ENCODE peak calls at places on chromosomes 16 and 17, in ten cellular contexts. N, Z, W, T, H, E, A, G, Y and L are unnamed samples.

GRCh38 chr17:79785900-79786810 is 8.2 kb downstream of the CBX2 start:
- DNase-seq in N (no peak), W (no peak), Z (no peak), H (no peak), Y (no peak), T (no peak), E (no peak), G (no peak), A (no peak), L (no peak)

GRCh38 chr17:60168654-60169053 is 18.9 kb downstream of the CA4 start:
- DNase-seq in G (no peak), Z (no peak), Y (no peak), A (no peak), T (no peak), H (no peak), N (no peak), E (no peak), W (no peak), L (no peak)

GRCh38 chr17:33674685-33675084 is 381.6 kb upstream of the ASIC2 start:
- DNase-seq in Z (peak), G (peak), W (peak), N (peak), T (peak), H (no peak), Y (peak), E (peak), A (peak), L (peak)

GRCh38 chr17:36616391-36617029 is 15.1 kb downstream of the MRM1 start:
- DNase-seq in T (no peak), Y (no peak), W (no peak), H (no peak), Z (no peak), A (no peak), G (no peak), N (no peak), E (no peak), L (no peak)

GRCh38 chr17:60160829-60161501 is 11.2 kb downstream of the CA4 start:
- DNase-seq in W (no peak), N (no peak), Y (no peak), A (no peak), E (no peak), H (no peak), G (no peak), Z (no peak), T (no peak), L (no peak)

GRCh38 chr16:66927918-66928649 is 2.7 kb upstream of the RRAD start:
- DNase-seq in A (no peak), E (no peak), N (peak), W (peak), Y (no peak), H (no peak), G (no peak), Z (no peak), T (peak), L (no peak)

GRCh38 chr17:78532311-78532710 is 44.9 kb downstream of the DNAH17 start:
- DNase-seq in Z (no peak), N (no peak), Y (no peak), E (no peak), A (no peak), H (no peak), T (no peak), G (no peak), W (no peak), L (no peak)

GRCh38 chr16:9258423-9259051 is 167.1 kb downstream of the HAPSTR1 start:
- DNase-seq in G (peak), E (peak), Z (no peak), A (no peak), Y (no peak), W (peak), T (peak), H (no peak), N (no peak), L (no peak)

GRCh38 chr17:2211661-2212327 is 91.8 kb downstream of the SMG6 start:
- DNase-seq in Z (no peak), W (no peak), N (no peak), H (peak), E (no peak), Y (no peak), G (no peak), A (no peak), T (no peak), L (no peak)

GRCh38 chr17:31722251-31723056 is 136.6 kb downstream of the COPRS start:
- DNase-seq in N (peak), G (no peak), H (peak), A (no peak), E (no peak), T (peak), W (no peak), Z (no peak), Y (no peak), L (no peak)

GRCh38 chr17:78957076-78957475 is 22.6 kb downstream of the LGALS3BP start:
- DNase-seq in Y (no peak), Z (no peak), W (peak), A (peak), N (peak), E (no peak), T (peak), H (no peak), G (no peak), L (no peak)

GRCh38 chr17:16286947-16287562 is 66.2 kb downstream of the CENPV start:
- DNase-seq in T (peak), H (peak), W (peak), Z (no peak), E (no peak), Y (no peak), A (no peak), G (no peak), N (no peak), L (no peak)
- TF ChIP-seq CTCF in T (peak), H (no peak), W (peak), Z (peak), E (no peak), Y (no peak), A (peak), G (no peak), N (no peak), L (no peak)

GRCh38 chr16:6615661-6616060 is 717.0 kb upstream of the RBFOX1 start:
- DNase-seq in Y (no peak), Z (no peak), T (no peak), E (no peak), A (no peak), H (no peak), N (no peak), W (no peak), G (no peak), L (no peak)

GRCh38 chr16:6616746-6617145 is 715.9 kb upstream of the RBFOX1 start:
- DNase-seq in H (no peak), E (no peak), W (no peak), Z (no peak), T (no peak), N (no peak), Y (no peak), G (no peak), A (no peak), L (no peak)

GRCh38 chr16:6611535-6611934 is 721.1 kb upstream of the RBFOX1 start:
- DNase-seq in H (no peak), T (no peak), E (no peak), G (no peak), N (no peak), A (no peak), Y (no peak), W (no peak), Z (no peak), L (no peak)
- TF ChIP-seq CTCF in H (no peak), T (no peak), E (no peak), G (no peak), N (no peak), A (no peak), Y (no peak), W (no peak), Z (no peak), L (no peak)

GRCh38 chr16:88798772-88799455 is 4.7 kb upstream of the CDT1 start:
- DNase-seq in H (no peak), A (no peak), Y (no peak), E (no peak), N (no peak), G (no peak), W (no peak), T (no peak), Z (no peak), L (no peak)

GRCh38 chr16:88799569-88800276 is 3.9 kb upstream of the CDT1 start:
- DNase-seq in N (no peak), W (no peak), E (no peak), H (no peak), T (no peak), Y (no peak), G (no peak), A (no peak), Z (no peak), L (no peak)

GRCh38 chr16:88796278-88796677 is 7.3 kb upstream of the CDT1 start:
- DNase-seq in Y (no peak), W (no peak), E (no peak), T (no peak), A (no peak), N (no peak), Z (no peak), G (no peak), H (no peak), L (no peak)

GRCh38 chr16:88800277-88800592 is 3.4 kb upstream of the CDT1 start:
- DNase-seq in Z (no peak), G (no peak), E (no peak), T (no peak), A (no peak), H (no peak), Y (no peak), W (no peak), N (no peak), L (no peak)

DNA sequence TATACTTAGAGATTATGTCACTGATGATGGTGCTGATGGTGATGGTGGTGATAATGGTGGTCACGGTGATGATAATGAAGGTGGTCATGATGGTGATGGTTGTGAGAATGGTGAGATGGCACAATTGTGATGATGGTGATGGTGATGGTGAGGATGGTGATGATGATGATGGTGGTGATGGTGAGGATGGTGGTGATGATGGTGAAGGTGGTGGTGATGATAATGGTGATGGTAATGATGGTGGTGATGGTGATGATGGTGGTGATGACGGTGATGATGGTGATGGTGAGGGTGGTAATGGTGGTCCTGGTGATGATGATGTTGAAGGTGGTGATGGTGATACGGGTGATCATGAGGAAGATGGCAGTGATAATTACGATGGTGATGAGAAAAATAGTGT is 5.5 kb upstream of the CDT1 start:
- DNase-seq in H (no peak), N (no peak), E (no peak), Y (no peak), G (no peak), T (no peak), W (no peak), A (no peak), Z (no peak), L (no peak)
- TF ChIP-seq CTCF in H (no peak), N (no peak), E (no peak), Y (no peak), G (no peak), T (no peak), W (no peak), A (no peak), Z (no peak), L (no peak)

GRCh38 chr16:72818286-72818845 is 229.6 kb downstream of the ZFHX3 start:
- DNase-seq in N (no peak), W (no peak), T (no peak), E (no peak), G (no peak), H (no peak), A (peak), Z (no peak), Y (no peak), L (no peak)
- TF ChIP-seq CTCF in N (peak), W (peak), T (no peak), E (peak), G (no peak), H (peak), A (peak), Z (no peak), Y (no peak), L (no peak)

GRCh38 chr16:25563700-25564099 is 128.1 kb upstream of the HS3ST4 start:
- DNase-seq in Y (no peak), G (no peak), W (no peak), N (no peak), H (no peak), T (no peak), E (no peak), Z (no peak), A (no peak), L (no peak)

GRCh38 chr16:25570131-25570530 is 121.6 kb upstream of the HS3ST4 start:
- DNase-seq in W (no peak), G (no peak), T (no peak), Z (no peak), N (no peak), H (no peak), A (no peak), E (no peak), Y (no peak), L (no peak)

GRCh38 chr16:25568991-25569390 is 122.8 kb upstream of the HS3ST4 start:
- DNase-seq in A (no peak), E (no peak), T (no peak), H (no peak), Y (no peak), Z (no peak), W (no peak), G (no peak), N (no peak), L (no peak)
- TF ChIP-seq CTCF in A (no peak), E (no peak), T (no peak), H (no peak), Y (no peak), Z (no peak), W (no peak), G (no peak), N (no peak), L (no peak)

GRCh38 chr16:83996481-83997252 is 28.6 kb downstream of the NECAB2 start:
- DNase-seq in T (no peak), H (no peak), Y (no peak), W (no peak), N (no peak), E (no peak), A (no peak), Z (no peak), G (no peak), L (no peak)
- TF ChIP-seq CTCF in T (no peak), H (no peak), Y (no peak), W (no peak), N (no peak), E (no peak), A (no peak), Z (no peak), G (no peak), L (no peak)

DNA sequence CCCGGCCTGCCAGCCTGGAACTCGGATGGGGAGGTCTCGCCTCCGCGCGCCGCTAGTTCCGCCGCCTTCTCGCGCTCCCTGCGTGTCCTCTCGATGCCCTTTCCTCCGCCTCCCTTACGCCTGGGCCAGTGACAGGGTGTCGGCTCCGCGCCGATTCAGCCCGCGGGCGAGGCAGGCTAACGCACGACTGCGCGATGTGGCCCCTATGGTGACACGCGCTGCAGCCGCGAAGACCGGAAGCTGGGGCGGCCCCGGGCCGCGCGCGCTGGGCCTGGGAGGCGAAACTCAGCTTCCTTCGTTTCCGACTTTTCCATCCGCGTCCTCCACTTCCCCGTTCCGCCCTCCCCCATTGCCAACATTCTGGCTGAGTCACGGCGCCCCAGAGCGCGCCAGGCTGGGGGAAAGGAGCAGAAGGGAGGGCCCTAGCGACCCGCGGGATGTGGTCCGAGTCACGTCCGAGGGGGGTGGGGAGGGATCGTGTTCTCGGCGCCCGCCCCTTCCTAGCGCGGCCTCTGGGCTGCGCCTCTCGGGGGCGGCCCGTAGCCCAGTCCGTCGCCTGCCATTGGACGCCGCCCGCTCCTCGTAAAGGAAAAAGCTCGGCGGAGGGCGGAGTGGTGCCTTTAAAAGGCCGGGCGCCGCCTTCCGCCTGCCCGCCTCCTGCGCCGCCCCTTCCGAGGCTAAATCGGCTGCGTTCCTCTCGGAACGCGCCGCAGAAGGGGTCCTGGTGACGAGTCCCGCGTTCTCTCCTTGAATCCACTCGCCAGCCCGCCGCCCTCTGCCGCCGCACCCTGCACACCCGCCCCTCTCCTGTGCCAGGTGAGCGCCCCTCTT is at the start of gene ALDOA:
- DNase-seq in T (peak), Y (peak), G (peak), E (peak), W (peak), A (peak), Z (peak), H (peak), N (peak), L (peak)
- TF ChIP-seq CTCF in T (no peak), Y (peak), G (no peak), E (no peak), W (no peak), A (no peak), Z (no peak), H (no peak), N (no peak), L (no peak)

GRCh38 chr16:27476240-27476639 is 73.5 kb downstream of the GTF3C1 start:
- DNase-seq in Z (no peak), Y (no peak), G (no peak), E (no peak), H (no peak), W (no peak), N (no peak), T (no peak), A (no peak), L (no peak)
- TF ChIP-seq CTCF in Z (peak), Y (no peak), G (no peak), E (no peak), H (no peak), W (no peak), N (no peak), T (no peak), A (no peak), L (no peak)

GRCh38 chr17:28335959-28336871 is 654 bp downstream of the TNFAIP1 start:
- DNase-seq in H (peak), E (peak), T (peak), A (peak), Z (peak), Y (peak), W (peak), G (peak), N (peak), L (peak)

GRCh38 chr17:28333083-28333746 is 2.1 kb downstream of the IFT20 start:
- DNase-seq in Y (no peak), A (no peak), Z (no peak), E (no peak), W (no peak), N (no peak), T (peak), G (no peak), H (no peak), L (no peak)

GRCh38 chr17:28334176-28334575 is 1.1 kb downstream of the IFT20 start:
- DNase-seq in H (no peak), Z (no peak), W (peak), A (no peak), G (no peak), T (peak), Y (no peak), E (no peak), N (peak), L (no peak)

GRCh38 chr17:28334666-28335200 is 539 bp downstream of the IFT20 start:
- DNase-seq in N (no peak), A (no peak), W (peak), T (no peak), H (no peak), Z (no peak), G (no peak), E (no peak), Y (no peak), L (no peak)

DNA sequence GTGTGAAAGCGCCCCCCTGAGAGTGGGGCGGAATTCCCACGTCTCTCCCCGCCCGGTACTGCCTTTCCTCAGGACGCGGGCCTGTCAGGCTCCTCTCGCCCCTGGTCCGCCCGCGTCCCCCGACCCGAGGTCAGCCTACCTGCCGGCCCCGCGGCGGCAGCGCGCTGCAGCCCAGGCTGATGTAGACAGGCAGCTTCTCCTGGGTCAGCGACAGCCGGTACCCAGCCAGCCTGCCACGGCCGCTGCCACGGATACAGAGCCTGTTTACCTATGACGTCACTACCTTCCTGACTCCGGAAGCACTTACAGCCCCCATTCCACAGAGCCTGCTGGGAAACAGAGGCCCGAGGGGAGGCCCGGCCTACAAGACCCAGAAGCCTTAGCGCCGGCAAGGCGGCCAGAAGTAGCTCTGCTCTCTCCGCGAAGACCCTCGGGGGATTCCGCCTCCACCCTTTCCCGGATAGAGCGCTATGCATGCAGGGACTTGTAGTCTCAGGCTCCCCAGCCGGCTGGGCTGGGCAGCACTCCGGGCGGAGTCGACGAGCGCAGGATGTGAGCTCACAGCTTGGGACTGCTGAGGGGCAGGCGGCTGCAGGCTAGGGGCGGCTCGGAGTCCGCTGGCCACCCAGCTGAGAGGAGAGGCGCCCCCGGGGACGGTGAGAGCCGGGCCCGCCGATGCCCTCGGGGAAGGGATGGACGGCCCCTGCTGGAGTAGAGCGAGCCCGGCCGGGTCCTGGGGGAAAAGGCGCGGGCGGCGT is at the start of the genes IFT20 and TNFAIP1:
- DNase-seq in Y (peak), G (peak), E (peak), Z (peak), T (peak), W (peak), N (peak), A (peak), H (peak), L (peak)
- TF ChIP-seq CTCF in Y (no peak), G (no peak), E (no peak), Z (no peak), T (no peak), W (no peak), N (no peak), A (no peak), H (no peak), L (no peak)

DNA sequence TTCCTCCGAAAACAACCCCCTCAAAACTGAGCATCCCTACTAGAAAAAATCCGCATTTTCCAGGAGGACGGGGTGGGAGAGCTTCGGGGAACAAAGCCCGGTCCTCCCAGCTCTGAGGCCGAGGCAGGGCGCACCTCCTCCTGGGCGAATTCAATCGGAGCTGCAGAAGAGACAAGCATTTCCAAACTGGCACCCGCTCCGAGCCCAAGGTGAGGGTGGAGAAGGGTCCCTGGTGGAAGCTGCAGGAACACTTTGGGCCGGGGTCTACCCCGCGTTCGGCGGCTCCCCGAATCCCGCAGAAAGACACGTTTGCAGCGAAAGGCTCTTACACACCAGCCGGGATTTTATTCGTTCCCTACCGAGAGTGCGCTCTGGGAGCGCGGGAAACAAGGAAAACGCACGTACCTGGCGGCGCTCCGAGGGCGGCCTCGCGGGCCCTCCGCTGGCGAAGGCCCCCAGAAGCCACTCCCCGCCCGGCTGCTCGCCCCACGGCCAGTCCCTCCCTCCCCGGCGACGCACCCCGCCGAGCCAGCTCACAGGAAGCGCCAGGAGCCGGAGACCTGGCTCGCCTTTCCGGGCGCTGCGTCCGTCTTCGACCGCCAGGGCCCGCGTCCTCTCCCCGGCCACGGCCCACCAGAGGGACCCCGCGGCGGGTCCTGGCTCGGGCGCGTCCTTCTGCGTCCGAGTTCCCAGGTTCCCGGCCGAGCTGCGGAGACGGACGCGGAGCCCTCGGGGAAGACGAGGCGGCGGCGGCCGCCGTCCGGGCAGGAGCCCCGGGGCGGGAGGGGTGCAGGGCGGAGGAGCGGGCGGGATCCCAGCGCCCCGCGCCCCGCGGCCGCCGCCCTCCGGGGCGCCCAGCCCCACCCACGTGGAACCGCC is 49.8 kb upstream of the BAHCC1 start:
- DNase-seq in G (peak), Y (peak), H (peak), T (peak), E (peak), Z (no peak), A (peak), N (peak), W (peak), L (peak)
- TF ChIP-seq CTCF in G (no peak), Y (peak), H (peak), T (peak), E (peak), Z (peak), A (peak), N (peak), W (no peak), L (peak)